ENCODE peak calls at places on chromosomes 12 and 14, in eight cellular contexts. V, M, G, P, U, Q, R and D are unnamed samples.

GRCh38 chr14:91835197-91835919 is 32.0 kb downstream of the TC2N start:
- DNase-seq in V (peak; percentile 35), Q (no peak), P (no peak), G (peak; percentile 12), M (no peak), R (no peak), U (peak; percentile 35), D (no peak)

GRCh38 chr14:101250336-101250947 is 310.9 kb upstream of the DIO3 start:
- DNase-seq in Q (no peak), G (no peak), R (no peak), M (peak; percentile 26), P (no peak), V (no peak), U (no peak), D (peak; percentile 38)

GRCh38 chr12:70989232-70989631 is 68.7 kb upstream of the PTPRR start:
- DNase-seq in U (no peak), M (no peak), G (no peak), P (no peak), Q (no peak), R (no peak), V (no peak), D (no peak)

GRCh38 chr14:29616922-29617321 is 310.7 kb downstream of the PRKD1 start:
- DNase-seq in Q (no peak), R (no peak), V (no peak), U (no peak), P (no peak), M (no peak), G (no peak), D (no peak)

GRCh38 chr12:121465921-121466799 is 66.2 kb downstream of the RNF34 start:
- DNase-seq in Q (no peak), R (peak; percentile 65), P (peak; percentile 35), V (peak; percentile 50), G (peak; percentile 38), U (peak; percentile 39), M (no peak), D (peak; percentile 76)

GRCh38 chr12:46562625-46563228 is 190.2 kb upstream of the SLC38A2 start:
- DNase-seq in P (no peak), G (no peak), R (no peak), Q (peak; percentile 90), V (no peak), M (no peak), U (no peak), D (no peak)

GRCh38 chr12:5442251-5443006 is 10.5 kb downstream of the NTF3 start:
- DNase-seq in G (no peak), R (no peak), M (no peak), V (peak; percentile 62), Q (peak; percentile 38), P (no peak), U (no peak), D (peak; percentile 53)

GRCh38 chr12:57452937-57453509 is 2.1 kb upstream of the INHBE start:
- DNase-seq in P (no peak), V (peak; percentile 90), G (no peak), M (peak; percentile 94), U (no peak), Q (peak; percentile 62), R (no peak), D (peak; percentile 76)

GRCh38 chr14:78982551-78982950 is 812.4 kb downstream of the NRXN3 start:
- DNase-seq in G (no peak), V (no peak), M (no peak), P (no peak), Q (no peak), R (no peak), U (no peak), D (no peak)

GRCh38 chr14:94173885-94174621 is at the start of gene PPP4R4:
- DNase-seq in G (peak; percentile 82), R (peak; percentile 84), U (peak; percentile 88), P (peak; percentile 85), M (peak; percentile 95), Q (peak; percentile 38), V (peak; percentile 96), D (peak; percentile 96)

GRCh38 chr14:94174622-94175402 is 690 bp downstream of the PPP4R4 start:
- DNase-seq in M (peak; percentile 72), U (no peak), G (no peak), R (peak; percentile 9), P (no peak), Q (no peak), V (no peak), D (peak; percentile 71)

GRCh38 chr14:94173471-94173884 is 644 bp upstream of the PPP4R4 start:
- DNase-seq in Q (no peak), U (no peak), P (no peak), V (peak; percentile 36), G (no peak), R (peak; percentile 22), M (peak; percentile 72), D (no peak)

GRCh38 chr14:94176808-94177207 is 2.7 kb downstream of the PPP4R4 start:
- DNase-seq in R (no peak), Q (no peak), M (no peak), U (no peak), P (no peak), G (no peak), V (no peak), D (no peak)

GRCh38 chr14:94175403-94176146 is 1.5 kb downstream of the PPP4R4 start:
- DNase-seq in P (no peak), U (no peak), V (no peak), Q (no peak), G (no peak), R (no peak), M (no peak), D (no peak)
- H3K4me3 ChIP-seq in P (peak overlapping the region; percentile 58), U (no peak overlapping the region), V (no peak overlapping the region), Q (peak overlapping the region; percentile 41), G (no peak overlapping the region), R (no peak overlapping the region), M (peak overlapping the region; percentile 93), D (peak overlapping the region; percentile 67)

GRCh38 chr12:114668151-114668891 is 15.7 kb downstream of the TBX3 start:
- DNase-seq in U (no peak), V (peak; percentile 96), P (no peak), R (no peak), Q (peak; percentile 94), M (peak; percentile 82), G (no peak), D (peak; percentile 92)
- H3K4me3 ChIP-seq in U (no peak overlapping the region), V (peak overlapping the region; percentile 55), P (no peak overlapping the region), R (no peak overlapping the region), Q (peak overlapping the region; percentile 92), M (no peak overlapping the region), G (no peak overlapping the region), D (peak overlapping the region; percentile 15)

DNA sequence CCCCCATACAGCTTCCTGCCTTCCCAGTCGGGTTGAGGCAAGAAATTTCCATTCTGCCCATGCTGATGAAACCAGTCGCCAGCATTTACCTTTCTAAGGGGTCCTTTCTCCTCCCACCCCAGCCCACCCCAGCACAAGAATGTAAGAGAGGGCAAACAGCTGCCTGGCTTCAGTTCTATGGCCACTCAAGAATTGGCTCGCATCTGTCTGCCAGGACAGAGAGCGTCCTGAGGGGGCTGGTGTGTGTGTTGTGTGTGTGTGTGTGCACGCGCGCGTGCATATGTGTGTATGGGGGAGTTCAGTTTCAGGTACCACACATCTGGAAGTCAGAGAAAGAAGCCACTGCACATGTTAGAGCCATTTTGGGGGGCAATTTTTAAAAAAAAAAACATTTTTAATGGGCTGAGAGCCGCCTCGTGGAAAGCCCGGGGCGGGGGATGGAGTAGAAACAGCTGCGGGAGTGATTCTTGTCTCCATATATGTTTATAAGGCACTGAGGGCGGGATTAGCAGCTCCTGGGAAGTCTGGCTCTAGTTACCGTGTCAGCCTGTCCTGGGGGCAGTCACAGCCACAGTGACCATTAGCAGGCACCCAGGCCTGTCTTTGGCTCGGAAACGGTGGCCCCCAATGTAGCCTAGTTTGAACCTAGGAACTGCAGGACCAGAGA is at the start of gene WNT5B:
- DNase-seq in R (no peak), V (no peak), P (no peak), U (no peak), Q (no peak), G (no peak), M (no peak), D (peak; percentile 55)
- H3K4me3 ChIP-seq in R (peak within 1 kb of the TSS; percentile 37), V (peak within 1 kb of the TSS; percentile 70), P (peak within 1 kb of the TSS; percentile 48), U (no peak within 1 kb of the TSS), Q (peak within 1 kb of the TSS; percentile 52), G (no peak within 1 kb of the TSS), M (peak within 1 kb of the TSS; percentile 20), D (peak within 1 kb of the TSS; percentile 29)

DNA sequence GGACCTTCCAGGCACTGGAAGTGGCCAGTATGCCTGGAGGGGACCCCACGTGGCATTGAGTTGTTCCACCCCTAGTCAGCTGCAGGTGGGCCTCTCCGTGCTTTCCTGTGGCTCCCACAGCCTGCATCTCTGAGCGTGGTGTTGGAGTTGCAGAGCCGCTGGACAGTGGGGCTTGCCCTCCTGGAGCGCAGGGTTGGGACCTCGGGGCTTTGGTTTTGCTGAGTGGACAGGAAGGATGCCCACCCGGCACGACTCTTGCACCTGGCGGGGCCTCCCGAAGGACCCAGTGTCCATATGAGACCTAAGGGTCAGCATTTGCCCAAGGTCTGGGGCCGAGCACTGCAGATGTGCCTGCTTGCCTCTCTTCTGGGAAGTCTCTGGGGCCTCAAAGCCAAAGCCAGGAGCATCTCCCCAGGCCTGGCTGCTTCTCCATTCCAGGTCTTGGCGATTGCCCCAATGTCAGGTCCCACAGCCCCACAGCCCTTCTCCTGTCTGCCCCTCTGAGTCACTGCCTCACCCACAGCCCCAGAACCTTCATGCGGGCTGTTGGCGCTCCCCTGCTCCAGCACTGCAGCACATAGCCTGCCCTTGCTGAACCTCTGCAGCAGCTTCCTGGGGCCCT is 1.5 kb downstream of the PACS2 start:
- DNase-seq in Q (no peak), U (no peak), M (no peak), G (no peak), V (no peak), R (no peak), P (no peak), D (peak; percentile 52)
- H3K4me3 ChIP-seq in Q (peak overlapping the region; percentile 71), U (no peak overlapping the region), M (peak overlapping the region; percentile 78), G (peak overlapping the region; percentile 55), V (peak overlapping the region; percentile 31), R (peak overlapping the region; percentile 63), P (peak overlapping the region; percentile 54), D (peak overlapping the region; percentile 69)

GRCh38 chr14:61514006-61514830 is 181.1 kb upstream of the HIF1A start:
- DNase-seq in R (no peak), V (no peak), G (no peak), Q (no peak), U (no peak), M (no peak), P (no peak), D (no peak)

GRCh38 chr14:61512026-61512425 is 183.3 kb upstream of the HIF1A start:
- DNase-seq in G (no peak), P (no peak), V (no peak), M (no peak), R (no peak), Q (no peak), U (no peak), D (no peak)

GRCh38 chr14:61510736-61511557 is 184.4 kb upstream of the HIF1A start:
- DNase-seq in M (no peak), P (no peak), R (no peak), G (no peak), Q (no peak), U (no peak), V (no peak), D (no peak)

GRCh38 chr14:61511558-61511924 is 183.8 kb upstream of the HIF1A start:
- DNase-seq in U (peak; percentile 18), P (peak; percentile 9), R (no peak), Q (no peak), M (no peak), G (no peak), V (no peak), D (no peak)

DNA sequence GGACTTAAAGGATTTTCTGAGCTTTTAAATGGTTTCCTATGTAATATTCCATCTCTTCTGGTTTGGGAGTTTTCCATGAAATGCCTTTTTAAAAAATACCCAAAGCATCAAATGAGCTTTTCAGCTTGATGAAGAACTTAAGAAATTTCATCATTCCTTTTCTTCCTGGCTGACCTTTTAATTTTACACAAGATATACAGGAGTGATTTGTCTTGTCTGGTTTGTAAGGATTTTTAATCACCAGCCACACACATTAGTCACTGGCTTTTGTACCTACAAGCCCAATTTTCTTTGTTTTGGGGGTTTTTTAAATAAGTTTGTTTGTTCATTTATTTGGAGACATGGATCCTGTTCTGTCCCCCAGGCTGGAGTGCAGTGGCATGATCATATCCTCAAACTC is 182.8 kb upstream of the HIF1A start:
- DNase-seq in P (no peak), G (no peak), U (no peak), M (no peak), R (no peak), Q (no peak), V (no peak), D (no peak)
- H3K4me3 ChIP-seq in P (no peak overlapping the region), G (no peak overlapping the region), U (no peak overlapping the region), M (no peak overlapping the region), R (no peak overlapping the region), Q (no peak overlapping the region), V (no peak overlapping the region), D (no peak overlapping the region)